ENCODE peak calls at places on chromosomes 4 and X, in four cellular contexts. B is activated T-cell treated with anti-CD3 and anti-CD28 coated beads for 1 hour, R is pons, J is putamen. K is an unnamed sample.

GRCh38 chr4:4758708-4759107 is 100.8 kb upstream of the MSX1 start:
- DNase-seq in B (no peak), R (no peak), J (no peak), K (no peak)

GRCh38 chr4:55545133-55545532 is 1.6 kb downstream of the CLOCK start:
- DNase-seq in B (no peak), R (peak; percentile 28), J (no peak), K (no peak)

GRCh38 chr4:147094228-147094627 is 148.6 kb upstream of the TTC29 start:
- DNase-seq in B (no peak), R (no peak), J (no peak), K (no peak)

GRCh38 chrX:154411981-154412340 is 622 bp downstream of the TAFAZZIN start:
- DNase-seq in B (peak; percentile 34), R (no peak), J (peak; percentile 8), K (no peak)

GRCh38 chrX:150625875-150626274 is 57.5 kb downstream of the MTM1 start:
- DNase-seq in B (no peak), R (no peak), J (no peak), K (no peak)

GRCh38 chr4:36235306-36235705 is 9.0 kb downstream of the ARAP2 start:
- DNase-seq in B (no peak), R (no peak), J (no peak), K (no peak)

GRCh38 chrX:138858946-138859345 is 147.4 kb upstream of the FGF13 start:
- DNase-seq in B (no peak), R (no peak), J (no peak), K (no peak)

GRCh38 chr4:22607382-22607781 is 85.4 kb upstream of the GBA3 start:
- DNase-seq in B (peak; percentile 6), R (peak; percentile 21), J (peak; percentile 9), K (no peak)

GRCh38 chr4:129641179-129641578 is 545.2 kb downstream of the C4orf33 start:
- DNase-seq in B (peak; percentile 15), R (peak; percentile 60), J (peak; percentile 28), K (peak; percentile 35)

GRCh38 chr4:8044699-8045098 is 105.0 kb upstream of the AFAP1 start:
- DNase-seq in B (no peak), R (peak; percentile 28), J (no peak), K (no peak)

GRCh38 chrX:56766554-56767412 is 37.7 kb downstream of the NBDY start:
- DNase-seq in B (no peak), R (no peak), J (no peak), K (no peak)

GRCh38 chrX:138748480-138748879 is 37.0 kb upstream of the FGF13 start:
- DNase-seq in B (no peak), R (peak; percentile 6), J (no peak), K (no peak)

GRCh38 chr4:2634014-2634413 is 97.6 kb downstream of the FAM193A start:
- DNase-seq in B (no peak), R (no peak), J (no peak), K (no peak)

GRCh38 chrX:116384406-116384805 is 52.0 kb upstream of the SLC6A14 start:
- DNase-seq in B (no peak), R (no peak), J (no peak), K (no peak)

GRCh38 chr4:183438458-183439113 is 5.8 kb upstream of the CDKN2AIP start:
- DNase-seq in B (no peak), R (no peak), J (no peak), K (peak; percentile 88)

GRCh38 chrX:12115377-12115776 is 22.9 kb upstream of the FRMPD4 start:
- DNase-seq in B (no peak), R (no peak), J (no peak), K (no peak)

GRCh38 chrX:44432641-44433040 is 89.2 kb upstream of the EFHC2 start:
- DNase-seq in B (no peak), R (peak; percentile 38), J (peak; percentile 2), K (no peak)

GRCh38 chrX:53319614-53320542 is 38.5 kb upstream of the IQSEC2 start:
- DNase-seq in B (no peak), R (no peak), J (no peak), K (no peak)

GRCh38 chrX:141839856-141840255 is 1.7 kb downstream of the MAGEC3 start:
- DNase-seq in B (no peak), R (no peak), J (no peak), K (no peak)